ENCODE peak calls at places on chromosome 13, in five cellular contexts. G is AG04450, Y is PC-9, L is heart left ventricle, M is transverse colon. D is an unnamed sample.

GRCh38 chr13:79995334-79995733 is 345.6 kb downstream of the SPRY2 start:
- DNase-seq in Y (peak), M (no peak), G (no peak), L (no peak), D (peak)

GRCh38 chr13:42345367-42345766 is 73.4 kb downstream of the AKAP11 start:
- DNase-seq in M (no peak), L (no peak), Y (no peak), G (no peak), D (no peak)

GRCh38 chr13:32272021-32272695 is 43.0 kb downstream of the ZAR1L start:
- DNase-seq in Y (peak), G (no peak), M (no peak), L (no peak), D (no peak)

GRCh38 chr13:108086678-108087077 is 128.7 kb downstream of the LIG4 start:
- DNase-seq in G (peak), L (no peak), M (no peak), Y (no peak), D (no peak)

GRCh38 chr13:89279374-89279773 is 1608.2 kb downstream of the SLITRK5 start:
- DNase-seq in G (no peak), L (peak), Y (no peak), M (no peak), D (no peak)

GRCh38 chr13:66365101-66365500 is 865.0 kb downstream of the PCDH9 start:
- DNase-seq in Y (no peak), M (no peak), L (no peak), G (no peak), D (no peak)

GRCh38 chr13:32647926-32648325 is 61.7 kb downstream of the PDS5B start:
- DNase-seq in G (no peak), L (no peak), M (no peak), Y (no peak), D (no peak)

GRCh38 chr13:34894756-34895155 is 47.3 kb upstream of the NBEA start:
- DNase-seq in Y (no peak), M (no peak), L (no peak), G (no peak), D (no peak)

GRCh38 chr13:77036294-77036693 is 9.3 kb upstream of the FBXL3 start:
- DNase-seq in G (no peak), L (no peak), Y (no peak), M (no peak), D (no peak)

GRCh38 chr13:85828094-85828684 is 29.0 kb upstream of the SLITRK6 start:
- DNase-seq in Y (no peak), G (peak), L (no peak), M (no peak), D (peak)

GRCh38 chr13:20847298-20847697 is 55.2 kb downstream of the XPO4 start:
- DNase-seq in G (no peak), Y (no peak), L (no peak), M (no peak), D (no peak)

GRCh38 chr13:26502826-26503225 is 54.7 kb upstream of the WASF3 start:
- DNase-seq in L (no peak), G (peak), Y (no peak), M (no peak), D (no peak)

GRCh38 chr13:36382030-36382429 is 35.8 kb upstream of the SPART start:
- DNase-seq in Y (peak), M (no peak), G (no peak), L (no peak), D (peak)

GRCh38 chr13:62933809-62934208 is 1518.2 kb upstream of the PCDH20 start:
- DNase-seq in Y (no peak), G (no peak), M (no peak), L (no peak), D (no peak)

GRCh38 chr13:30111810-30112209 is 195.5 kb downstream of the KATNAL1 start:
- DNase-seq in G (no peak), Y (no peak), M (no peak), L (no peak), D (no peak)

GRCh38 chr13:97574926-97575325 is 141.0 kb downstream of the RAP2A start:
- DNase-seq in L (peak), Y (no peak), G (peak), M (peak), D (peak)

GRCh38 chr13:26600345-26600761 is 42.9 kb downstream of the WASF3 start:
- DNase-seq in Y (no peak), M (no peak), G (no peak), L (no peak), D (no peak)

GRCh38 chr13:28557725-28558124 is 62.8 kb upstream of the FLT1 start:
- DNase-seq in Y (no peak), L (no peak), G (peak), M (no peak), D (no peak)
- H3K27ac ChIP-seq in Y (no peak), L (no peak), G (peak), M (no peak), D (no peak)

GRCh38 chr13:60933638-60934037 is 482.0 kb downstream of the PCDH20 start:
- DNase-seq in Y (no peak), M (no peak), G (no peak), L (no peak), D (peak)
- H3K27ac ChIP-seq in Y (no peak), M (no peak), G (no peak), L (no peak), D (no peak)

GRCh38 chr13:91157273-91158014 is 190.0 kb upstream of the MIR17HG start:
- DNase-seq in G (no peak), Y (no peak), L (no peak), M (no peak), D (no peak)
- H3K27ac ChIP-seq in G (no peak), Y (no peak), L (no peak), M (no peak), D (no peak)

GRCh38 chr13:110264685-110265275 is 42.2 kb downstream of the COL4A1 start:
- DNase-seq in L (no peak), Y (no peak), M (no peak), G (no peak), D (no peak)
- H3K27ac ChIP-seq in L (peak), Y (no peak), M (peak), G (no peak), D (no peak)

GRCh38 chr13:99124046-99124400 is 76.6 kb upstream of the UBAC2 start:
- DNase-seq in M (no peak), L (no peak), Y (no peak), G (no peak), D (no peak)
- H3K27ac ChIP-seq in M (no peak), L (no peak), Y (no peak), G (no peak), D (peak)

DNA sequence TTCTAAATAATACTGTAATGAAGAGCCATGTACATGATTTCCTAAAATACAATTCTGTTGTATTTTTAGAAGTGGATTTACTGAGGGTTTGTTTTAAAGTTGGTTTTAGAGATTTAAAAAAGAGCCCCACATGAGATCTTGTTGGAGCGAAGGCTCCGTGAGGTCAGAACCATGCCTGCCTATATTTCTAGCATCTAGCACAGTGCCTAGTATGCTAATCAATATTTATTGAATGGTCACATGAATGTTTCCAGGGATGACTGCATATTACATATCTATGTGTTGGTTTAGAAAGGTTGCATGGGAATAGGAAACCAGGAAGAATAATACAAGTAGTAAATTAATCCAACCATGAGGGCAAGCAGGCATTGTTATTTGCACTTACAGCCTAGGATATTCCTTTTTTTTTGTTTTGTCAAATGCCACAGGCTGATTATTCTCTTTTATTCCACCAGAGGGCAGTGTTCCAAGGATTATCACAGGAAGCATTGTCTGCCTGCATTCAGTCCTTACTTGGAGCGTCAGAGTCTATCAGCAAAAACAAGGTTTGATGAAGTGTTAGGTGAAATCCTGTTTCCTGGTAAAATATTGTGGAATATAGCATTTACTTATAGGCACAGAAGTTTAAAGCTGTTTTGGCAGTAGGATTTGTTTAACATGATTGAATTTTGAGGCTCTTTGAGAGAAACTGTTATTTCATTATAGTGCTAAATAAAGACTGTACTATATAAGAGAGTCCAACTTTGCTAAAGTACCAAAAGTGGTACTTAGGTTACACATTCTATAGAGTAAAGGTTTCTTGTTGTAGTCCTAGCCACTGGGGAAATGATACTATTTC is 46.8 kb downstream of the COG3 start:
- DNase-seq in M (no peak), L (peak), Y (peak), G (peak), D (peak)
- H3K27ac ChIP-seq in M (no peak), L (no peak), Y (peak), G (no peak), D (no peak)

DNA sequence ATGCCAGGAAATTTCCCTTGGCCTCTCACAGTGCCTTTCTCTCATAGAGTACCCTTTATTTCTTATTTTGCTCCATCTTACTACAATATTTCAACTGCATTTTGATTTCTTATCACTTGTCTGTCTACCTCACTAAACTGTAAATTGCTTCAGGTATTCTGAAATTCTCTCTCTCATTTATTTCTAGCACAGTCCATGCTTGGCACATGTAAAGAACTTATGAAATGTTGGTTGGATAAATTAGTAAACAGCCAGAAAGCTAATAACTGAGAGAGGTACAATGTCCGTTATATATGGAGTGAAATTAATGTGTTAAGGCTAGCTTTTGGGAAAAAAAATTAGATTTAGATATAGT is 138.3 kb upstream of the RFC3 start:
- DNase-seq in Y (no peak), L (no peak), G (no peak), M (no peak), D (no peak)
- H3K27ac ChIP-seq in Y (peak), L (peak), G (no peak), M (peak), D (peak)

GRCh38 chr13:24063281-24063851 is 97.2 kb upstream of the SPATA13 start:
- DNase-seq in L (peak), G (no peak), M (no peak), Y (no peak), D (no peak)
- H3K27ac ChIP-seq in L (peak), G (no peak), M (no peak), Y (no peak), D (no peak)

D was measured in RWPE1.